ENCODE peak calls at places on chromosomes 4 and X, in seven cellular contexts. One of them, this sample, is unnamed.

GRCh38 chrX:47637546-47638195 is 7.9 kb upstream of the CFP start:
- DNase-seq in lower leg skin: no peak
- DNase-seq in Peyer's patch: no peak
- DNase-seq in A549: no peak
- DNase-seq in uterus: no peak
- DNase-seq in body of pancreas: peak; percentile 28
- DNase-seq in breast epithelium: no peak
- DNase-seq in this sample: no peak

GRCh38 chr4:99946346-99947189 is at the start of gene DNAJB14:
- DNase-seq in lower leg skin: peak; percentile 95
- DNase-seq in Peyer's patch: peak; percentile 89
- DNase-seq in A549: no peak
- DNase-seq in uterus: peak; percentile 59
- DNase-seq in body of pancreas: peak; percentile 73
- DNase-seq in breast epithelium: peak; percentile 73
- DNase-seq in this sample: peak; percentile 51

GRCh38 chr4:133711817-133712216 is 489.8 kb downstream of the PABPC4L start:
- DNase-seq in lower leg skin: no peak
- DNase-seq in Peyer's patch: no peak
- DNase-seq in A549: peak; percentile 0
- DNase-seq in uterus: no peak
- DNase-seq in body of pancreas: no peak
- DNase-seq in breast epithelium: no peak
- DNase-seq in this sample: no peak

GRCh38 chr4:8852118-8852704 is 19.4 kb downstream of the HMX1 start:
- DNase-seq in lower leg skin: no peak
- DNase-seq in Peyer's patch: no peak
- DNase-seq in A549: no peak
- DNase-seq in uterus: no peak
- DNase-seq in body of pancreas: no peak
- DNase-seq in breast epithelium: no peak
- DNase-seq in this sample: no peak

GRCh38 chr4:83389037-83389755 is 54.5 kb upstream of the HPSE start:
- DNase-seq in lower leg skin: no peak
- DNase-seq in Peyer's patch: no peak
- DNase-seq in A549: no peak
- DNase-seq in uterus: no peak
- DNase-seq in body of pancreas: peak; percentile 24
- DNase-seq in breast epithelium: no peak
- DNase-seq in this sample: no peak

GRCh38 chr4:140982613-140983340 is 150.5 kb downstream of the RNF150 start:
- DNase-seq in lower leg skin: no peak
- DNase-seq in Peyer's patch: no peak
- DNase-seq in A549: no peak
- DNase-seq in uterus: no peak
- DNase-seq in body of pancreas: no peak
- DNase-seq in breast epithelium: no peak
- DNase-seq in this sample: no peak

GRCh38 chrX:116009871-116010710 is 160.5 kb upstream of the AGTR2 start:
- DNase-seq in lower leg skin: no peak
- DNase-seq in Peyer's patch: no peak
- DNase-seq in A549: no peak
- DNase-seq in uterus: no peak
- DNase-seq in body of pancreas: peak; percentile 13
- DNase-seq in breast epithelium: no peak
- DNase-seq in this sample: no peak

GRCh38 chr4:111678466-111678865 is 466.8 kb upstream of the FAM241A start:
- DNase-seq in lower leg skin: no peak
- DNase-seq in Peyer's patch: no peak
- DNase-seq in A549: no peak
- DNase-seq in uterus: no peak
- DNase-seq in body of pancreas: no peak
- DNase-seq in breast epithelium: no peak
- DNase-seq in this sample: no peak

GRCh38 chr4:75015627-75016026 is 82.7 kb downstream of the PARM1 start:
- DNase-seq in lower leg skin: no peak
- DNase-seq in Peyer's patch: no peak
- DNase-seq in A549: no peak
- DNase-seq in uterus: no peak
- DNase-seq in body of pancreas: peak; percentile 32
- DNase-seq in breast epithelium: no peak
- DNase-seq in this sample: no peak

GRCh38 chr4:162510937-162511336 is 347.1 kb upstream of the FSTL5 start:
- DNase-seq in lower leg skin: no peak
- DNase-seq in Peyer's patch: no peak
- DNase-seq in A549: no peak
- DNase-seq in uterus: no peak
- DNase-seq in body of pancreas: no peak
- DNase-seq in breast epithelium: no peak
- DNase-seq in this sample: no peak

GRCh38 chr4:8727546-8728510 is 135.3 kb downstream of the CPZ start:
- DNase-seq in lower leg skin: peak; percentile 70
- DNase-seq in Peyer's patch: peak; percentile 28
- DNase-seq in A549: no peak
- DNase-seq in uterus: peak; percentile 3
- DNase-seq in body of pancreas: no peak
- DNase-seq in breast epithelium: peak; percentile 49
- DNase-seq in this sample: no peak

GRCh38 chr4:147355849-147356248 is 125.0 kb upstream of the EDNRA start:
- DNase-seq in lower leg skin: no peak
- DNase-seq in Peyer's patch: no peak
- DNase-seq in A549: no peak
- DNase-seq in uterus: no peak
- DNase-seq in body of pancreas: no peak
- DNase-seq in breast epithelium: no peak
- DNase-seq in this sample: no peak

GRCh38 chr4:80201326-80202151 is 4.2 kb downstream of the PRDM8 start:
- DNase-seq in lower leg skin: no peak
- DNase-seq in Peyer's patch: no peak
- DNase-seq in A549: no peak
- DNase-seq in uterus: peak; percentile 70
- DNase-seq in body of pancreas: peak; percentile 41
- DNase-seq in breast epithelium: no peak
- DNase-seq in this sample: no peak

GRCh38 chrX:12819231-12819630 is 28.0 kb downstream of the PRPS2 start:
- DNase-seq in lower leg skin: no peak
- DNase-seq in Peyer's patch: no peak
- DNase-seq in A549: no peak
- DNase-seq in uterus: no peak
- DNase-seq in body of pancreas: no peak
- DNase-seq in breast epithelium: no peak
- DNase-seq in this sample: no peak

GRCh38 chr4:73715659-73716058 is 24.7 kb upstream of the CXCL8 start:
- DNase-seq in lower leg skin: no peak
- DNase-seq in Peyer's patch: no peak
- DNase-seq in A549: no peak
- DNase-seq in uterus: no peak
- DNase-seq in body of pancreas: no peak
- DNase-seq in breast epithelium: no peak
- DNase-seq in this sample: no peak

GRCh38 chr4:180617203-180617602 is 1626.0 kb upstream of the TENM3 start:
- DNase-seq in lower leg skin: no peak
- DNase-seq in Peyer's patch: no peak
- DNase-seq in A549: no peak
- DNase-seq in uterus: no peak
- DNase-seq in body of pancreas: no peak
- DNase-seq in breast epithelium: no peak
- DNase-seq in this sample: no peak

GRCh38 chr4:95250544-95251137 is 298.1 kb downstream of the UNC5C start:
- DNase-seq in lower leg skin: no peak
- DNase-seq in Peyer's patch: no peak
- DNase-seq in A549: no peak
- DNase-seq in uterus: no peak
- DNase-seq in body of pancreas: no peak
- DNase-seq in breast epithelium: no peak
- DNase-seq in this sample: no peak

GRCh38 chr4:140252742-140253555 is 99.0 kb upstream of the MAML3 start:
- DNase-seq in lower leg skin: peak; percentile 93
- DNase-seq in Peyer's patch: peak; percentile 83
- DNase-seq in A549: peak; percentile 63
- DNase-seq in uterus: peak; percentile 79
- DNase-seq in body of pancreas: peak; percentile 71
- DNase-seq in breast epithelium: peak; percentile 72
- DNase-seq in this sample: peak; percentile 44

GRCh38 chr4:174604198-174604597 is 81.9 kb upstream of the HPGD start:
- DNase-seq in lower leg skin: no peak
- DNase-seq in Peyer's patch: no peak
- DNase-seq in A549: no peak
- DNase-seq in uterus: no peak
- DNase-seq in body of pancreas: peak; percentile 29
- DNase-seq in breast epithelium: no peak
- DNase-seq in this sample: no peak

GRCh38 chrX:40009462-40009851 is 88.3 kb downstream of the BCOR start:
- DNase-seq in lower leg skin: no peak
- DNase-seq in Peyer's patch: no peak
- DNase-seq in A549: no peak
- DNase-seq in uterus: no peak
- DNase-seq in body of pancreas: no peak
- DNase-seq in breast epithelium: no peak
- DNase-seq in this sample: no peak

GRCh38 chrX:40011483-40012038 is 86.2 kb downstream of the BCOR start:
- DNase-seq in lower leg skin: no peak
- DNase-seq in Peyer's patch: no peak
- DNase-seq in A549: no peak
- DNase-seq in uterus: peak; percentile 28
- DNase-seq in body of pancreas: no peak
- DNase-seq in breast epithelium: no peak
- DNase-seq in this sample: no peak

GRCh38 chrX:40009890-40010289 is 87.9 kb downstream of the BCOR start:
- DNase-seq in lower leg skin: no peak
- DNase-seq in Peyer's patch: no peak
- DNase-seq in A549: no peak
- DNase-seq in uterus: no peak
- DNase-seq in body of pancreas: no peak
- DNase-seq in breast epithelium: no peak
- DNase-seq in this sample: no peak

GRCh38 chrX:40012039-40012799 is 85.5 kb downstream of the BCOR start:
- DNase-seq in lower leg skin: no peak
- DNase-seq in Peyer's patch: peak; percentile 59
- DNase-seq in A549: no peak
- DNase-seq in uterus: peak; percentile 58
- DNase-seq in body of pancreas: peak; percentile 13
- DNase-seq in breast epithelium: peak; percentile 51
- DNase-seq in this sample: no peak

DNA sequence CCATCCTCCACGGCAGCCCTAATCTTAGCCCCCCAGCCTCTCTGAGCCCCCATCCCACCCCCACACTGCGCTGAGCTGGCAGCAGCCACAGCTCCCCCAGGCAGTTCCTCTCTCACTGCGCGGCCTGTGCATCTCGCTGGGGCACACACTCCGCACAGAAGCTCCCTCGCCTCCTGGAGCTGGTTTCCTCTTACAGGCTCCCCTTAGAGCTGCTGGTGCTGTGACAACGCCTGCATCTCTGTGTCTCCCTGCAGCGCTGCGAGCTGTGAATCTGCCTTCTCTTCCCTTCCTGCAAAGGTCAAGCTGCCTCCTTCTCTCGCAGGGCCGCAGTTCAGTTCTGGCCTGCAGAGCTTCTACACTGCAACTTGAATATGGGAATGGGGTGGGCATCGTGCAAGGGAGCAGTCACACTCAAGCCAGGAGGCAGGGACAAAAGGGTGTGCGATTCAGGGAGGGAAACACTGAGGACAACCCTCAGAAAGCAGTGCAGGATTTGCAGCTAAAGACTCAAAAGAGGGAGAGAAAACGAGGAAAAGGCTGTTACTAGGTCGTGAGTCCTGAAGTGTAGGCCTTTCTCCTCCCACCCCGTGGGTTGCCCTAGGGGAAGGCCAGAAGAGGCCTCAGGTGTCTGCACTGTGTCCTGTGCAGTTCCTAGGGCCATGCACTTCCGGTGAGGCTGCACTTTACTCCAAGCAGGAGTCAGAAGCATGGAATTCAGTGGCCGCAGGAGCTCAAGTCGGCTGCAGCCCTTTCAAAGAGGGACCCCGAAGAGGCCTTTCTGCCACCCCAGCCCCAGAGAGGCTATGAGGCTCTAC is 87.0 kb downstream of the BCOR start:
- DNase-seq in lower leg skin: no peak
- DNase-seq in Peyer's patch: no peak
- DNase-seq in A549: no peak
- DNase-seq in uterus: no peak
- DNase-seq in body of pancreas: no peak
- DNase-seq in breast epithelium: no peak
- DNase-seq in this sample: no peak
- TF ChIP-seq POLR2A in lower leg skin: no peak
- TF ChIP-seq POLR2A in Peyer's patch: no peak
- TF ChIP-seq POLR2A in A549: no peak
- TF ChIP-seq POLR2A in uterus: no peak
- TF ChIP-seq POLR2A in body of pancreas: no peak
- TF ChIP-seq POLR2A in breast epithelium: no peak
- TF ChIP-seq POLR2A in this sample: no peak

GRCh38 chr4:113958766-113959540 is 20.5 kb downstream of the ARSJ start:
- DNase-seq in lower leg skin: no peak
- DNase-seq in Peyer's patch: no peak
- DNase-seq in A549: peak; percentile 14
- DNase-seq in uterus: no peak
- DNase-seq in body of pancreas: no peak
- DNase-seq in breast epithelium: no peak
- DNase-seq in this sample: no peak
- TF ChIP-seq POLR2A in lower leg skin: no peak
- TF ChIP-seq POLR2A in Peyer's patch: no peak
- TF ChIP-seq POLR2A in A549: no peak
- TF ChIP-seq POLR2A in uterus: no peak
- TF ChIP-seq POLR2A in body of pancreas: no peak
- TF ChIP-seq POLR2A in breast epithelium: no peak
- TF ChIP-seq POLR2A in this sample: no peak

GRCh38 chrX:39174761-39175417 is 373.6 kb downstream of the MID1IP1 start:
- DNase-seq in lower leg skin: peak; percentile 78
- DNase-seq in Peyer's patch: no peak
- DNase-seq in A549: no peak
- DNase-seq in uterus: peak; percentile 38
- DNase-seq in body of pancreas: peak; percentile 50
- DNase-seq in breast epithelium: no peak
- DNase-seq in this sample: no peak
- TF ChIP-seq POLR2A in lower leg skin: no peak
- TF ChIP-seq POLR2A in Peyer's patch: no peak
- TF ChIP-seq POLR2A in A549: no peak
- TF ChIP-seq POLR2A in uterus: no peak
- TF ChIP-seq POLR2A in body of pancreas: no peak
- TF ChIP-seq POLR2A in breast epithelium: no peak
- TF ChIP-seq POLR2A in this sample: no peak

DNA sequence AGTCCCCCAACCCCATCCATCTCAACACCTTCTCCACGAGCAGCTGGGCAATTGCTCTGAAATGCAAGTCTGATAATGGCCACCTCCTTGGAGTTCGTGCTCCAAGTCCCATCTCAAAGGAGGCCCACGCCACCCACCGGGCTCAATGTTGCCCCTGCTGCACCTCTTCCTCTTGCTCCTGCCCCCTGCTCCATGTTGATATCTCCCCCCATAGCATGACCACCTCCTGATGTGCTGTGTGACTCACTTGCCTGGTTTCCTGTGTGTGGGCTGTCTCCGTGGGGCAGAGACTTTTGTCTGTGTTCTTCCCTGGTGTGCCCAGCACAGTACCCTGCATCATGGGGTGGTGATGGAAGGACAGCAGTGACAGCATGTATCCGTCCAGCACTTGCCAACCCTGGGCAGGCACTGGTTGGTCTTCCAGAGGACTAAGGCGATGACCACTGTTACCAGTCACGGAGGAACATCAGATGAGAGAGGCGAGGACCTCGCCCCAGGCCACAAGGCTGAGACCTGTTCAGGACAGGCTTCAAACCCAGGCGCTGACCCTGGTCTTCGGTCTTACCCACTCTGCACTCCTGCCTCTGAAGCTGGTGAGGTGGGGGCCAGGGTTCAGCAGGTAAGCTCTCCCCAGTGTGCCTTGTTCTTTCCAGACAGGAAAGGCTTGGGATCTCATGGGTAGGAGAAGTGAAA is 104.6 kb upstream of the LRPAP1 start:
- DNase-seq in lower leg skin: no peak
- DNase-seq in Peyer's patch: peak; percentile 32
- DNase-seq in A549: no peak
- DNase-seq in uterus: peak; percentile 18
- DNase-seq in body of pancreas: no peak
- DNase-seq in breast epithelium: no peak
- DNase-seq in this sample: no peak
- TF ChIP-seq POLR2A in lower leg skin: no peak
- TF ChIP-seq POLR2A in Peyer's patch: no peak
- TF ChIP-seq POLR2A in A549: no peak
- TF ChIP-seq POLR2A in uterus: no peak
- TF ChIP-seq POLR2A in body of pancreas: no peak
- TF ChIP-seq POLR2A in breast epithelium: no peak
- TF ChIP-seq POLR2A in this sample: no peak

This sample was measured in GM12892.